ENCODE peak calls at places on chromosomes 4 and X, in ten cellular contexts. E, T, C, M, Z, X, L, F, Y and I are unnamed samples.
A peak's percentile ranks its signal among the peaks of the same experiment; 100 is the strongest.

GRCh38 chr4:148779771-148780170 is 337.6 kb upstream of the NR3C2 start:
- DNase-seq in Z (no peak), F (no peak), X (no peak), M (no peak), C (no peak), L (no peak), Y (no peak), E (no peak), T (no peak), I (no peak)

GRCh38 chr4:74389494-74389893 is 24.5 kb downstream of the EREG start:
- DNase-seq in M (no peak), E (no peak), F (no peak), L (no peak), Y (no peak), X (no peak), C (no peak), T (no peak), Z (no peak), I (no peak)

GRCh38 chrX:20445109-20445508 is 178.4 kb upstream of the RPS6KA3 start:
- DNase-seq in Y (no peak), Z (no peak), F (no peak), L (no peak), T (no peak), X (no peak), E (no peak), C (no peak), M (no peak), I (no peak)

GRCh38 chrX:107826286-107827136 is 845 bp downstream of the MID2 start:
- DNase-seq in X (peak; percentile 70), Y (no peak), E (peak; percentile 50), M (peak; percentile 36), C (no peak), Z (no peak), L (peak; percentile 56), T (peak; percentile 55), F (peak; percentile 7), I (peak; percentile 60)

GRCh38 chrX:55490121-55490520 is 473 bp upstream of the USP51 start:
- DNase-seq in F (no peak), T (no peak), Y (no peak), M (no peak), Z (no peak), X (no peak), E (no peak), L (no peak), C (no peak), I (no peak)

GRCh38 chr4:30714408-30715031 is 5.6 kb upstream of the PCDH7 start:
- DNase-seq in Z (peak; percentile 22), M (peak; percentile 57), C (no peak), E (no peak), L (peak; percentile 78), F (peak; percentile 49), X (peak; percentile 77), T (no peak), Y (no peak), I (peak; percentile 70)

GRCh38 chr4:182862921-182863320 is 54.3 kb downstream of the DCTD start:
- DNase-seq in F (no peak), L (no peak), E (no peak), T (no peak), C (no peak), X (no peak), M (peak; percentile 14), Y (no peak), Z (no peak), I (no peak)

GRCh38 chr4:123783091-123783765 is 386.6 kb downstream of the SPRY1 start:
- DNase-seq in E (no peak), M (no peak), Y (peak; percentile 28), T (no peak), Z (no peak), F (no peak), L (no peak), C (no peak), X (no peak), I (peak; percentile 38)

GRCh38 chr4:159762672-159763071 is 659.8 kb downstream of the RAPGEF2 start:
- DNase-seq in M (no peak), F (no peak), Y (no peak), Z (no peak), L (no peak), X (no peak), T (no peak), E (no peak), C (no peak), I (no peak)

GRCh38 chr4:159766241-159766640 is 663.4 kb downstream of the RAPGEF2 start:
- DNase-seq in E (no peak), L (no peak), Z (no peak), F (no peak), M (no peak), Y (no peak), T (no peak), X (no peak), C (no peak), I (no peak)

GRCh38 chr4:159768011-159768410 is 665.1 kb downstream of the RAPGEF2 start:
- DNase-seq in M (no peak), F (no peak), L (peak; percentile 80), X (no peak), T (no peak), E (no peak), Z (no peak), C (no peak), Y (no peak), I (no peak)

GRCh38 chr4:159764343-159764952 is 661.6 kb downstream of the RAPGEF2 start:
- DNase-seq in F (peak; percentile 33), M (peak; percentile 64), Z (no peak), Y (no peak), X (peak; percentile 68), C (no peak), E (no peak), T (no peak), L (peak; percentile 83), I (no peak)

DNA sequence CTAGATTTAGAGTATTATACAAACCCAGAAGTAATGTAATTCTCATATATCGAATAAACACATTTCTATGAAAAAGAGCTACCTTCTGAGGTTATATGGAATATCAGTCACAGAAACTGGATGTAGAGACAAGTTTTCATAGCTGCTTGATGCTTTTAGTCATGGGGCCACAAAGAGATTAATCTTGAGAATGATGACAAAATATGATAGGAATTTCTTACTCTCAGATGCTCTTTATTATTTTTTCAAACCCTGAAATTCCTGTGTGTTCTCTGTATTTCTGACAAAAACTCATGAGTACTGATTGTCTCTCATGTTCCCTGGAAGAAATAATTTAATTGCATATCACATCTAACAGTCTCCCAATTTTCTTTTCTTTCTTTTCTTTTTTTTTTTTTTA is 662.5 kb downstream of the RAPGEF2 start:
- DNase-seq in M (no peak), X (no peak), C (no peak), F (no peak), E (no peak), Y (no peak), T (no peak), Z (no peak), L (peak; percentile 72), I (no peak)
- H3K4me3 ChIP-seq in M (no peak overlapping the region), X (no peak overlapping the region), C (no peak overlapping the region), F (no peak overlapping the region), E (no peak overlapping the region), Y (no peak overlapping the region), T (no peak overlapping the region), Z (no peak overlapping the region), L (no peak overlapping the region), I (no peak overlapping the region)

GRCh38 chrX:24148118-24148517 is 1.4 kb upstream of the ZFX start:
- DNase-seq in Y (no peak), F (no peak), C (no peak), L (peak; percentile 20), E (no peak), X (no peak), T (no peak), M (no peak), Z (no peak), I (no peak)

GRCh38 chrX:24146283-24146865 is 3.2 kb upstream of the ZFX start:
- DNase-seq in F (no peak), Z (no peak), Y (no peak), X (no peak), E (no peak), C (no peak), L (peak; percentile 39), T (peak; percentile 53), M (no peak), I (no peak)

GRCh38 chrX:24144528-24144927 is 5.0 kb upstream of the ZFX start:
- DNase-seq in M (no peak), C (no peak), T (no peak), Z (no peak), Y (no peak), L (no peak), E (no peak), F (no peak), X (no peak), I (no peak)

GRCh38 chrX:24147165-24147564 is 2.4 kb upstream of the ZFX start:
- DNase-seq in E (no peak), T (no peak), L (no peak), X (no peak), F (no peak), C (no peak), Z (no peak), Y (no peak), M (no peak), I (no peak)

GRCh38 chrX:24145340-24146186 is 4.0 kb upstream of the ZFX start:
- DNase-seq in Y (peak; percentile 27), X (no peak), T (peak; percentile 93), L (peak; percentile 39), M (peak; percentile 69), E (no peak), C (no peak), F (no peak), Z (no peak), I (no peak)
- H3K4me3 ChIP-seq in Y (no peak overlapping the region), X (no peak overlapping the region), T (peak overlapping the region; percentile 48), L (no peak overlapping the region), M (no peak overlapping the region), E (no peak overlapping the region), C (no peak overlapping the region), F (no peak overlapping the region), Z (no peak overlapping the region), I (no peak overlapping the region)

GRCh38 chr4:6471303-6472007 is 959 bp downstream of the PPP2R2C start:
- DNase-seq in X (no peak), M (no peak), Y (no peak), F (no peak), L (no peak), E (no peak), Z (no peak), C (no peak), T (no peak), I (peak; percentile 18)

GRCh38 chr4:6469144-6469543 is 3.3 kb downstream of the PPP2R2C start:
- DNase-seq in Z (no peak), M (no peak), E (no peak), L (no peak), C (peak; percentile 36), Y (no peak), F (no peak), T (no peak), X (no peak), I (no peak)

GRCh38 chr4:6468376-6468775 is 4.0 kb downstream of the PPP2R2C start:
- DNase-seq in F (no peak), T (no peak), L (no peak), E (no peak), C (peak; percentile 16), Z (no peak), Y (no peak), X (no peak), M (no peak), I (no peak)

GRCh38 chr4:6470502-6471302 is 1.7 kb downstream of the PPP2R2C start:
- DNase-seq in F (peak; percentile 7), Z (no peak), E (peak; percentile 85), L (peak; percentile 30), Y (no peak), X (peak; percentile 26), T (peak; percentile 45), C (peak; percentile 63), M (peak; percentile 12), I (peak; percentile 53)

GRCh38 chr4:6469898-6470501 is 2.4 kb downstream of the PPP2R2C start:
- DNase-seq in L (no peak), M (no peak), T (no peak), E (no peak), F (no peak), Z (no peak), Y (no peak), X (no peak), C (peak; percentile 28), I (no peak)
- H3K4me3 ChIP-seq in L (peak overlapping the region; percentile 48), M (no peak overlapping the region), T (peak overlapping the region; percentile 69), E (peak overlapping the region; percentile 68), F (no peak overlapping the region), Z (peak overlapping the region; percentile 40), Y (no peak overlapping the region), X (peak overlapping the region; percentile 29), C (peak overlapping the region; percentile 54), I (no peak overlapping the region)

GRCh38 chr4:159563257-159563656 is 460.4 kb downstream of the RAPGEF2 start:
- DNase-seq in Y (no peak), E (no peak), Z (no peak), L (no peak), F (no peak), X (no peak), T (no peak), C (no peak), M (no peak), I (no peak)
- H3K4me3 ChIP-seq in Y (no peak overlapping the region), E (no peak overlapping the region), Z (no peak overlapping the region), L (no peak overlapping the region), F (no peak overlapping the region), X (no peak overlapping the region), T (no peak overlapping the region), C (no peak overlapping the region), M (no peak overlapping the region), I (no peak overlapping the region)